ENCODE peak calls at places on chromosome 15, in seven cellular contexts. N is psoas muscle, Z is Panc1, D is AG10803, L is mucosa of descending colon, A is heart right ventricle, B is DND-41. J is an unnamed sample.

GRCh38 chr15:73320619-73321180 is 48.1 kb downstream of the HCN4 start:
- DNase-seq in N (no peak), Z (no peak), D (no peak), L (no peak), A (no peak), B (no peak), J (no peak)

GRCh38 chr15:78432664-78433063 is 5.4 kb upstream of the IREB2 start:
- DNase-seq in N (no peak), Z (no peak), D (no peak), L (no peak), A (no peak), B (no peak), J (no peak)

GRCh38 chr15:51087513-51087912 is 7.2 kb downstream of the TNFAIP8L3 start:
- DNase-seq in N (no peak), Z (no peak), D (no peak), L (no peak), A (no peak), B (no peak), J (no peak)

GRCh38 chr15:41801850-41802455 is 25.9 kb upstream of the JMJD7 start:
- DNase-seq in N (no peak), Z (peak; percentile 59), D (peak; percentile 26), L (no peak), A (no peak), B (no peak), J (no peak)

GRCh38 chr15:35665855-35666536 is 120.0 kb upstream of the DPH6 start:
- DNase-seq in N (peak; percentile 13), Z (no peak), D (no peak), L (peak; percentile 3), A (peak; percentile 80), B (no peak), J (peak; percentile 16)

GRCh38 chr15:62739082-62739481 is 303.5 kb upstream of the TPM1 start:
- DNase-seq in N (no peak), Z (no peak), D (peak; percentile 44), L (no peak), A (no peak), B (no peak), J (peak; percentile 12)

GRCh38 chr15:27486676-27487290 is 515.8 kb downstream of the GABRG3 start:
- DNase-seq in N (no peak), Z (no peak), D (no peak), L (no peak), A (no peak), B (no peak), J (no peak)

GRCh38 chr15:45549831-45550230 is 27.3 kb upstream of the SLC30A4 start:
- DNase-seq in N (no peak), Z (no peak), D (peak; percentile 88), L (no peak), A (no peak), B (no peak), J (peak; percentile 58)

GRCh38 chr15:80562033-80562432 is 133.1 kb upstream of the ABHD17C start:
- DNase-seq in N (no peak), Z (no peak), D (peak; percentile 31), L (no peak), A (no peak), B (no peak), J (no peak)

GRCh38 chr15:80512729-80513670 is 108.8 kb downstream of the ARNT2 start:
- DNase-seq in N (no peak), Z (no peak), D (peak; percentile 73), L (no peak), A (peak; percentile 24), B (no peak), J (peak; percentile 40)

GRCh38 chr15:48643236-48643635 is 2.3 kb downstream of the FBN1 start:
- DNase-seq in N (no peak), Z (no peak), D (no peak), L (no peak), A (no peak), B (no peak), J (no peak)
- H3K4me3 ChIP-seq in N (peak overlapping the region; percentile 67), Z (no peak overlapping the region), D (peak overlapping the region; percentile 96), L (no peak overlapping the region), A (peak overlapping the region; percentile 78), B (no peak overlapping the region), J (peak overlapping the region; percentile 94)

GRCh38 chr15:55586808-55587207 is 1.3 kb downstream of the PYGO1 start:
- DNase-seq in N (no peak), Z (no peak), D (no peak), L (no peak), A (no peak), B (no peak), J (peak; percentile 3)

GRCh38 chr15:55587321-55588069 is 650 bp downstream of the PYGO1 start:
- DNase-seq in N (peak; percentile 51), Z (no peak), D (peak; percentile 36), L (peak; percentile 4), A (peak; percentile 5), B (peak; percentile 41), J (peak; percentile 46)

GRCh38 chr15:55588818-55589122 is 625 bp upstream of the PYGO1 start:
- DNase-seq in N (no peak), Z (no peak), D (no peak), L (no peak), A (peak; percentile 8), B (no peak), J (no peak)

GRCh38 chr15:55589297-55589696 is 1.2 kb upstream of the PYGO1 start:
- DNase-seq in N (no peak), Z (no peak), D (peak; percentile 15), L (no peak), A (no peak), B (no peak), J (peak; percentile 62)

DNA sequence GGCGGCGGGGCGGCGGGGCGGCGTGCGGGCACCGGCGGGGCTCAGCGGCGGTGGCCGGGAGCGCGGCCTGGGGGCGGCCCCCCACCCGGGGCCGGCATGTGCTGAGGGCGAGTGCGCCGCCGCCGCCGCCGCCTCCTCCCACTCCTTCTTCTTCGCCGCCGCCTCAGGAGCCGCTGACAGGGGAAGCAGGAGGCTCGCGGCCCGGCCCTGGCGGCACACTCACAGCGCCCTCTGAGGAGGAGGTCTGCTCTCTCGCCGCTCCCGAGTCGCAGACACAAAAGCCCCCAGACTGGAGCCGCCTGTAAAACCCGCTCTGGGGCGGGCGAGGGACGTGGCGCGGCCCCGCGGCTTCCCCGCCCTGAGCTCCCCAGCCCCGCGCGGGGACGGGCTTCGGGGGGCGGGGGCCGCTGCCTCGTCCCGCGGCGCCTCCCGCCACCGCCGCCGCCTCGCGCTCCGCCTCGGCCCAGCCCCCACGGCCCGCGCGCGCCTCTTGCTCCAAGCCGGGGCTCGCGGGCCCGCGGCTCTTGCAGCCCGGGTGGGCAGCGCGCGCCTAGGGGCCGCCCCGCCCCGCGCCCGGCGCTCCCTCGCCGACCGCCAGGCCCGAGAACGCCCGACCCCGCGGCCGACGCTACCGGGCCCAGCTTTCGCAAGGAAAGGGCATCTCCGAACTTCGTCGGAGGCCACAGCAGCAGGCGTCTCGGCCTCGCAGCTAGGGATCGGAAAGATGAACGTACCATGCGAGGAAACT is at the start of gene PYGO1:
- DNase-seq in N (peak; percentile 69), Z (no peak), D (peak; percentile 63), L (peak; percentile 24), A (peak; percentile 38), B (peak; percentile 34), J (peak; percentile 72)
- TF ChIP-seq CTCF in N (no peak), Z (no peak), D (no peak), L (no peak), A (no peak), B (no peak), J (no peak)

GRCh38 chr15:56468271-56468912 is 3.5 kb upstream of the MNS1 start:
- DNase-seq in N (no peak), Z (no peak), D (peak; percentile 18), L (no peak), A (no peak), B (peak; percentile 49), J (peak; percentile 34)
- H3K4me3 ChIP-seq in N (no peak overlapping the region), Z (peak overlapping the region; percentile 37), D (peak overlapping the region; percentile 50), L (no peak overlapping the region), A (peak overlapping the region; percentile 39), B (peak overlapping the region; percentile 47), J (peak overlapping the region; percentile 47)

GRCh38 chr15:83068054-83068453 is 1.0 kb upstream of the BTBD1 start:
- DNase-seq in N (no peak), Z (no peak), D (no peak), L (no peak), A (no peak), B (no peak), J (no peak)
- TF ChIP-seq CTCF in N (no peak), Z (no peak), D (no peak), L (no peak), A (no peak), B (no peak), J (no peak)

GRCh38 chr15:67033521-67033920 is 31.9 kb upstream of the SMAD3 start:
- DNase-seq in N (no peak), Z (no peak), D (no peak), L (no peak), A (peak; percentile 18), B (no peak), J (no peak)

GRCh38 chr15:67031321-67031720 is 34.1 kb upstream of the SMAD3 start:
- DNase-seq in N (no peak), Z (no peak), D (no peak), L (no peak), A (no peak), B (no peak), J (no peak)

GRCh38 chr15:67030036-67030762 is 35.2 kb upstream of the SMAD3 start:
- DNase-seq in N (no peak), Z (no peak), D (no peak), L (no peak), A (no peak), B (no peak), J (no peak)

GRCh38 chr15:67033012-67033411 is 32.4 kb upstream of the SMAD3 start:
- DNase-seq in N (no peak), Z (no peak), D (no peak), L (no peak), A (no peak), B (no peak), J (no peak)

DNA sequence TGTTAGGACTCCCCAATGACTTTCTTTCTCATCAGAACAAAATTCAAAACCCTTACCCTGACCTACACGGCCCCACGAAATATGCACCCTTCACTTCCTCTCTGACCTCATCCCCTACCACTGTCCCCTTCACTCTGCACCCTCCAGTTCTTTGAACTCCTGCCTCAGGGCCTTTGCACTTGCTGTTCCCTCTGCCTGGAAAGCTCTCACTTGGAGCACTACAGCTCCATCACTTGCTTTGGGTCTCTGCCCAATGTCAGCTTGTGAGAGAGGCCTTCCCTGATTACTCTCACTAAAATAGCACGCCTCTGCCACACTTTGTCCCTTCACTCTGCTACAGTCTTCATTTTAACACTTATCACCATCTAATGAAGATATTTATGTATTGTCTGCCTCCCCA is 32.8 kb upstream of the SMAD3 start:
- DNase-seq in N (no peak), Z (no peak), D (no peak), L (no peak), A (no peak), B (no peak), J (no peak)
- H3K4me3 ChIP-seq in N (no peak overlapping the region), Z (no peak overlapping the region), D (no peak overlapping the region), L (no peak overlapping the region), A (no peak overlapping the region), B (no peak overlapping the region), J (no peak overlapping the region)

DNA sequence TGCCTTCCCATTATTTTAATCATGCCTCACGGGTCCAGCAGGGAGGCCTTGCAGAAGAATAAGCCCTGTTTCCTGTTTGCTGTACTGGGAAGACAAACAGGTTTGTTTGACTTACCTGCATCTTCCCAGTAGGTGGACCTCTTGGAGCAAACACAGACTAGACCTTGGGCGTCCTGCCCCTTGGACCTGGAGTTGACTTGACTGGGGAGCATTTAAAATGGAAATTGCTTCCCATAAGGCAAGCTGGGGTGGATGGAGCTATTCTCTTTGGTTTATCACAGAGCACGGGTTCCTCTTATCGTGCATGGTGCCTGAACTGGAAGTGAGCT is 151.4 kb downstream of the RPLP1 start:
- DNase-seq in N (no peak), Z (no peak), D (no peak), L (peak; percentile 65), A (no peak), B (no peak), J (no peak)
- TF ChIP-seq CTCF in N (no peak), Z (no peak), D (no peak), L (no peak), A (no peak), B (no peak), J (no peak)

GRCh38 chr15:56019060-56019793 is 25.8 kb upstream of the NEDD4 start:
- DNase-seq in N (no peak), Z (no peak), D (no peak), L (no peak), A (no peak), B (no peak), J (no peak)
- H3K4me3 ChIP-seq in N (no peak overlapping the region), Z (peak overlapping the region; percentile 11), D (no peak overlapping the region), L (no peak overlapping the region), A (no peak overlapping the region), B (no peak overlapping the region), J (peak overlapping the region; percentile 39)

J was measured in fibroblast of villous mesenchyme.